ENCODE peak calls at places on chromosomes 2 and 18, in six cellular contexts. F, X, A, R, J and V are unnamed samples.

GRCh38 chr2:47344890-47345583 is 57.9 kb upstream of the MSH2 start:
- DNase-seq in F (peak; percentile 63), X (peak; percentile 48), A (peak; percentile 54), R (peak; percentile 87), J (peak; percentile 59), V (peak; percentile 55)

GRCh38 chr18:68445131-68445530 is 269.8 kb downstream of the TMX3 start:
- DNase-seq in F (no peak), X (no peak), A (no peak), R (no peak), J (no peak), V (no peak)

GRCh38 chr2:98833917-98834263 is 102.1 kb downstream of the CRACDL start:
- DNase-seq in F (no peak), X (no peak), A (no peak), R (no peak), J (no peak), V (no peak)

GRCh38 chr18:9933865-9934264 is 20.0 kb downstream of the VAPA start:
- DNase-seq in F (no peak), X (no peak), A (no peak), R (no peak), J (no peak), V (no peak)

GRCh38 chr2:171675810-171676345 is 11.4 kb upstream of the DYNC1I2 start:
- DNase-seq in F (no peak), X (no peak), A (no peak), R (no peak), J (no peak), V (no peak)

GRCh38 chr18:54647176-54647575 is 56.1 kb downstream of the DYNAP start:
- DNase-seq in F (no peak), X (no peak), A (no peak), R (peak; percentile 35), J (no peak), V (peak; percentile 69)

GRCh38 chr2:15076668-15077067 is 444.2 kb downstream of the LRATD1 start:
- DNase-seq in F (no peak), X (no peak), A (no peak), R (no peak), J (no peak), V (no peak)

GRCh38 chr2:71893646-71894045 is 254.0 kb downstream of the CYP26B1 start:
- DNase-seq in F (no peak), X (no peak), A (no peak), R (no peak), J (no peak), V (no peak)

GRCh38 chr2:26033270-26033768 is 565 bp upstream of the RAB10 start:
- DNase-seq in F (peak; percentile 42), X (peak; percentile 73), A (peak; percentile 76), R (peak; percentile 88), J (no peak), V (peak; percentile 89)

GRCh38 chr2:202187570-202187969 is 50.8 kb downstream of the SUMO1 start:
- DNase-seq in F (no peak), X (no peak), A (no peak), R (no peak), J (no peak), V (no peak)

GRCh38 chr2:200964498-200964897 is 1.0 kb upstream of the ORC2 start:
- DNase-seq in F (no peak), X (no peak), A (no peak), R (no peak), J (no peak), V (no peak)

GRCh38 chr2:119383410-119384140 is 16.8 kb downstream of the DBI start:
- DNase-seq in F (no peak), X (no peak), A (peak; percentile 34), R (no peak), J (no peak), V (peak; percentile 24)

GRCh38 chr2:1770566-1771380 is 26.5 kb upstream of the PXDN start:
- DNase-seq in F (no peak), X (no peak), A (no peak), R (no peak), J (no peak), V (no peak)

GRCh38 chr2:9627310-9627709 is 3.5 kb downstream of the YWHAQ start:
- DNase-seq in F (no peak), X (no peak), A (no peak), R (no peak), J (no peak), V (peak; percentile 63)

GRCh38 chr18:41724195-41724594 is 230.8 kb upstream of the PIK3C3 start:
- DNase-seq in F (no peak), X (no peak), A (no peak), R (no peak), J (no peak), V (no peak)

GRCh38 chr2:215693269-215693998 is 257.6 kb upstream of the FN1 start:
- DNase-seq in F (no peak), X (peak; percentile 77), A (peak; percentile 85), R (peak; percentile 94), J (no peak), V (peak; percentile 47)

GRCh38 chr18:74498712-74499629 is 2.8 kb downstream of the CNDP2 start:
- DNase-seq in F (peak; percentile 46), X (no peak), A (peak; percentile 20), R (no peak), J (no peak), V (peak; percentile 50)

GRCh38 chr2:29811378-29811777 is 110.0 kb downstream of the ALK start:
- DNase-seq in F (no peak), X (no peak), A (no peak), R (no peak), J (no peak), V (peak; percentile 95)

GRCh38 chr2:160329196-160329595 is 129.1 kb upstream of the ITGB6 start:
- DNase-seq in F (no peak), X (no peak), A (no peak), R (no peak), J (no peak), V (no peak)
- H3K4me3 ChIP-seq in F (no peak overlapping the region), X (no peak overlapping the region), A (no peak overlapping the region), R (no peak overlapping the region), J (no peak overlapping the region), V (no peak overlapping the region)

DNA sequence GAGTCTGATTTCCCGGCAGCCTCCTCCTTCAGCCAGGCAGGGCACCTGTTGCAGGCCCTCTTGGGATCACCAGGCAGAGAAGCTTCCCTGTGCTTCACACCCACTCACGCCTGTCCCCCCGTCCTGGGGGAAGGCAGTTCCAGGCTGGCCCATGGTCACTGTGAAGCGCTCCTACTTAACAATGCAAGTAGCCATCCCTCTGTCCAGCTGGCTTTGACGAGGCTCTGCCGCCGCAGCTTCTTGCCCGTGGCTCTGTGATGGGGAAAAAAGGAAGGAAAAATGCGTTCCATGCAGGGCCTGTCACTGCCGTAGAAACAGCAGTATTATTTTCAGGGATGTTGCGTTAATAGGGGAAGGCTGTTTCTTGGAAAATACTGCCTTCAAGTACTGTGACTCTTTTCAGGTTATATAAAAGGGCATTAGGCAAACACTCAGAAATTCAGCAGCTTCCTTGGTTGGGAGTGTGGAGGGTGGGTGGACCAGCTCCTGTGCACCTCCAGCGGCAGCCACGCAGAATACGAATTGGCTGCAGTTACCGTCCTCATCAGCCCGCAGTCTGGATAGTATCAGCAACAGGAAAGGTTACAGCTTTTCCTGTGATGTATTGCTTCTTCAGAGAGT is 232.3 kb downstream of the KLHL29 start:
- DNase-seq in F (no peak), X (peak; percentile 71), A (peak; percentile 81), R (peak; percentile 50), J (peak; percentile 80), V (no peak)
- TF ChIP-seq CTCF in F (peak; percentile 44), X (peak; percentile 76), A (peak; percentile 84), R (peak; percentile 60), J (peak; percentile 49), V (peak; percentile 32)

GRCh38 chr18:62587689-62588088 is 64.9 kb downstream of the ZCCHC2 start:
- DNase-seq in F (no peak), X (no peak), A (no peak), R (no peak), J (no peak), V (no peak)

GRCh38 chr18:62584241-62585120 is 61.7 kb downstream of the ZCCHC2 start:
- DNase-seq in F (peak; percentile 75), X (peak; percentile 75), A (peak; percentile 84), R (peak; percentile 86), J (peak; percentile 91), V (peak; percentile 90)

GRCh38 chr18:62586781-62587487 is 64.1 kb downstream of the ZCCHC2 start:
- DNase-seq in F (no peak), X (no peak), A (no peak), R (no peak), J (no peak), V (no peak)

GRCh38 chr18:62585274-62586147 is 62.7 kb downstream of the ZCCHC2 start:
- DNase-seq in F (no peak), X (no peak), A (no peak), R (no peak), J (no peak), V (no peak)

DNA sequence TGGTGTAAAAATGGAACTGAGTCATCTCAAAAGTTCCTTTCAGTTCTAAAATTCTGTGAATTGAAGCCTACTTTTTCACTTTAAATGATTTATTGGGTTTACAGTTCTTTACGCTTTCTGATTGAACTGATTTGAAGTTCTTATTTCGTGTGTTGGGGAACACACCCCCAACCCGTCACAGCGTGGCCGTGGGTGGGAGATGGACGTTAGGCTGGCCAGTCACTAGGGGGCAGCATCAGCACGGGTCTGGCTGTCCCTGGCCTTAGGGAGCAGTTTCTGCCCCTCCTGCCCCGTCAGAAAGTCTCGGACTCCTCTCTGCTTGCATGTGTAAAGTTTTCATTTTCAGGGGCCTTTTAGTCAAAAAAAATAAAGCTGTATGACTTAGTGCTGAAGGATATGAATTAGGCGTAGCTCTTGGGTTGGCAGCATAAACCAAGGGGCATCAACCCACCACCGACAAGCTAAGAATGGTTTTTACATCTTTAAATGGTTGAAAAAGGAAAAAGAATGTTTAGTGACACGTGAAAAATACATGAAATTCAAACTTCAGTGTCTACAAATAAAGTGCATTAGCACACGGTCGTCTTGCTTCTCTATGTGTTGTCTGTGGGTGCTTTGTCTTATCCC is 63.4 kb downstream of the ZCCHC2 start:
- DNase-seq in F (peak; percentile 78), X (peak; percentile 61), A (peak; percentile 65), R (peak; percentile 71), J (peak; percentile 86), V (peak; percentile 70)
- H3K4me3 ChIP-seq in F (peak overlapping the region; percentile 14), X (no peak overlapping the region), A (peak overlapping the region; percentile 29), R (no peak overlapping the region), J (no peak overlapping the region), V (no peak overlapping the region)

DNA sequence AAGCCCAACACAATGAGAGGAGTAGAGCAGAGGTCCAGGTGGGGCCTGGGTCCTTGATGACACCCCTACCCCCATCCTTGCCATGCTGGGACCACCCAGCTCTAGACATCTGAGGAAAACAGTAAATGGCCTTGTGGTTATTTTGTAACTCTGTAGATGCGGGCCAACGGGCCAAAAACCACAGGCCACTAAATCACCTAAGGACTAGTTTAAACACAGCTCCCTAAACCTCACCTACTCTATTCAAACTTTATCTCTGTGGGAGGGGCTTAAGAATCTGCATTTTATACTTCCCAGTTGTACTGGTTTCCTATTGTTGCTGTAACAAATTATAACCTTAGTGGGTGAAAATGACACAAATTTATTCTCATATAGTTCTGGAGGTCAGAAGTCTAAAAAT is 19.0 kb upstream of the SERTAD2 start:
- DNase-seq in F (no peak), X (no peak), A (no peak), R (no peak), J (no peak), V (peak; percentile 18)
- TF ChIP-seq CTCF in F (no peak), X (no peak), A (no peak), R (no peak), J (no peak), V (no peak)